ENCODE peak calls at places on chromosome 18, in five cellular contexts. One of them, this sample, is unnamed.

GRCh38 chr18:49901862-49902340 is 88.6 kb upstream of the ACAA2 start:
- DNase-seq in activated naive CD8-positive, alpha-beta T cell treated with anti-CD3 and anti-CD28 coated beads, Interleukin-2, amount 50 U/mL, for 24 hours: no peak
- DNase-seq in MG63: no peak
- DNase-seq in mesenteric fat pad: no peak
- DNase-seq in fibroblast of lung: no peak
- DNase-seq in this sample: no peak

GRCh38 chr18:3340682-3341097 is 78.8 kb downstream of the MYL12B start:
- DNase-seq in activated naive CD8-positive, alpha-beta T cell treated with anti-CD3 and anti-CD28 coated beads, Interleukin-2, amount 50 U/mL, for 24 hours: no peak
- DNase-seq in MG63: no peak
- DNase-seq in mesenteric fat pad: no peak
- DNase-seq in fibroblast of lung: no peak
- DNase-seq in this sample: no peak

GRCh38 chr18:59861963-59862819 is 37.6 kb upstream of the PMAIP1 start:
- DNase-seq in activated naive CD8-positive, alpha-beta T cell treated with anti-CD3 and anti-CD28 coated beads, Interleukin-2, amount 50 U/mL, for 24 hours: no peak
- DNase-seq in MG63: no peak
- DNase-seq in mesenteric fat pad: no peak
- DNase-seq in fibroblast of lung: no peak
- DNase-seq in this sample: no peak

GRCh38 chr18:57585846-57586242 is 658 bp downstream of the FECH start:
- DNase-seq in activated naive CD8-positive, alpha-beta T cell treated with anti-CD3 and anti-CD28 coated beads, Interleukin-2, amount 50 U/mL, for 24 hours: no peak
- DNase-seq in MG63: no peak
- DNase-seq in mesenteric fat pad: no peak
- DNase-seq in fibroblast of lung: peak
- DNase-seq in this sample: no peak

GRCh38 chr18:10776493-10776892 is 250.7 kb downstream of the NAPG start:
- DNase-seq in activated naive CD8-positive, alpha-beta T cell treated with anti-CD3 and anti-CD28 coated beads, Interleukin-2, amount 50 U/mL, for 24 hours: no peak
- DNase-seq in MG63: no peak
- DNase-seq in mesenteric fat pad: no peak
- DNase-seq in fibroblast of lung: no peak
- DNase-seq in this sample: no peak

GRCh38 chr18:48948112-48949050 is 2.4 kb downstream of the SMAD7 start:
- DNase-seq in activated naive CD8-positive, alpha-beta T cell treated with anti-CD3 and anti-CD28 coated beads, Interleukin-2, amount 50 U/mL, for 24 hours: peak
- DNase-seq in MG63: peak
- DNase-seq in mesenteric fat pad: no peak
- DNase-seq in fibroblast of lung: peak
- DNase-seq in this sample: no peak

GRCh38 chr18:23990474-23991410 is 23.8 kb upstream of the TTC39C start:
- DNase-seq in activated naive CD8-positive, alpha-beta T cell treated with anti-CD3 and anti-CD28 coated beads, Interleukin-2, amount 50 U/mL, for 24 hours: no peak
- DNase-seq in MG63: peak
- DNase-seq in mesenteric fat pad: no peak
- DNase-seq in fibroblast of lung: peak
- DNase-seq in this sample: no peak

GRCh38 chr18:2853926-2854664 is 7.3 kb downstream of the EMILIN2 start:
- DNase-seq in activated naive CD8-positive, alpha-beta T cell treated with anti-CD3 and anti-CD28 coated beads, Interleukin-2, amount 50 U/mL, for 24 hours: no peak
- DNase-seq in MG63: no peak
- DNase-seq in mesenteric fat pad: no peak
- DNase-seq in fibroblast of lung: no peak
- DNase-seq in this sample: no peak

GRCh38 chr18:34624551-34624950 is 85.5 kb upstream of the DTNA start:
- DNase-seq in activated naive CD8-positive, alpha-beta T cell treated with anti-CD3 and anti-CD28 coated beads, Interleukin-2, amount 50 U/mL, for 24 hours: no peak
- DNase-seq in MG63: no peak
- DNase-seq in mesenteric fat pad: no peak
- DNase-seq in fibroblast of lung: peak
- DNase-seq in this sample: no peak

This sample was measured in type B pancreatic cell.